ENCODE peak calls at places on chromosomes 2 and 18, in five cellular contexts. M, A, E, F and B are unnamed samples.

GRCh38 chr2:24438106-24438505 is 52.9 kb upstream of the NCOA1 start:
- DNase-seq in M (no peak), A (no peak), E (no peak), F (no peak), B (no peak)

GRCh38 chr2:168639024-168639423 is 163.4 kb upstream of the NOSTRIN start:
- DNase-seq in M (no peak), A (no peak), E (no peak), F (no peak), B (no peak)

GRCh38 chr18:41939326-41939725 is 15.7 kb upstream of the PIK3C3 start:
- DNase-seq in M (no peak), A (no peak), E (no peak), F (no peak), B (no peak)

GRCh38 chr2:237208373-237209045 is 122.8 kb downstream of the COPS8 start:
- DNase-seq in M (no peak), A (no peak), E (no peak), F (no peak), B (no peak)

GRCh38 chr2:10935953-10936942 is 24.5 kb downstream of the KCNF1 start:
- DNase-seq in M (no peak), A (no peak), E (no peak), F (no peak), B (no peak)

GRCh38 chr18:9055185-9055584 is 47.3 kb upstream of the NDUFV2 start:
- DNase-seq in M (no peak), A (no peak), E (no peak), F (no peak), B (no peak)

GRCh38 chr2:39118786-39119499 is 1.9 kb downstream of the SOS1 start:
- DNase-seq in M (no peak), A (no peak), E (no peak), F (no peak), B (no peak)

GRCh38 chr2:73254343-73255006 is 20.4 kb downstream of the CCT7 start:
- DNase-seq in M (no peak), A (peak; percentile 9), E (no peak), F (no peak), B (no peak)

GRCh38 chr2:161992526-161992925 is 81.5 kb downstream of the DPP4 start:
- DNase-seq in M (no peak), A (no peak), E (no peak), F (no peak), B (no peak)

GRCh38 chr2:609520-610280 is 67.5 kb downstream of the TMEM18 start:
- DNase-seq in M (no peak), A (no peak), E (no peak), F (no peak), B (no peak)

GRCh38 chr2:230614913-230615332 is 97.7 kb upstream of the CAB39 start:
- DNase-seq in M (no peak), A (no peak), E (no peak), F (no peak), B (no peak)

GRCh38 chr2:119638246-119638645 is 40.8 kb upstream of the TMEM177 start:
- DNase-seq in M (no peak), A (no peak), E (no peak), F (no peak), B (no peak)

GRCh38 chr2:64637931-64638330 is 15.8 kb downstream of the SERTAD2 start:
- DNase-seq in M (no peak), A (no peak), E (no peak), F (no peak), B (no peak)

GRCh38 chr2:2586068-2586776 is 255.1 kb upstream of the MYT1L start:
- DNase-seq in M (no peak), A (no peak), E (no peak), F (no peak), B (no peak)

GRCh38 chr2:130896813-130897212 is 60.1 kb downstream of the ARHGEF4 start:
- DNase-seq in M (no peak), A (no peak), E (no peak), F (no peak), B (no peak)

GRCh38 chr2:1887915-1888314 is 143.6 kb upstream of the PXDN start:
- DNase-seq in M (no peak), A (no peak), E (no peak), F (no peak), B (no peak)

DNA sequence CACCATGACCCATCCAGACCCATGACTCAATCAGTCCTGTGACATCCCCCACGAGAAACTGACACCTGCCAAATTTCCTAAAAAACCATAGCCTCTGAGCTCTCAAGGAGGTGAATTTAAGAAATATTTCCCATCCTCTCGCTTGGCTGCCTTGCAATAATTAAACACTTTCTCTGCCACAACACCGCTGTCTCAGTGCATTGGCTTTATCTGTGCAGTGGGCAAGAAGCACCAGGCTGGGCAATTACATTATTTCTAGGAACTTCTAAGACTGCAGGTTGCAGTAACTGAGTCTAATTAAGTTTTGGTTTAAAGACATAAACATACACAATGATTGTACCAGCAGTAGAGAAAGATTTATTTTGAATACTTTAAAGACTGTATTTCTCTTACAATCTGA is 22.0 kb upstream of the RTTN start:
- DNase-seq in M (no peak), A (no peak), E (no peak), F (no peak), B (no peak)
- TF ChIP-seq CTCF in M (no peak), A (no peak), E (no peak), F (no peak), B (no peak)

GRCh38 chr2:55180374-55180773 is 51.7 kb downstream of the CLHC1 start:
- DNase-seq in M (no peak), A (no peak), E (no peak), F (no peak), B (no peak)

GRCh38 chr2:55176094-55176415 is 56.0 kb downstream of the CLHC1 start:
- DNase-seq in M (no peak), A (no peak), E (no peak), F (no peak), B (no peak)

GRCh38 chr2:55173422-55174020 is 58.6 kb downstream of the CLHC1 start:
- DNase-seq in M (no peak), A (no peak), E (no peak), F (no peak), B (no peak)

GRCh38 chr2:55169915-55170314 is 62.2 kb downstream of the CLHC1 start:
- DNase-seq in M (no peak), A (no peak), E (no peak), F (no peak), B (no peak)

DNA sequence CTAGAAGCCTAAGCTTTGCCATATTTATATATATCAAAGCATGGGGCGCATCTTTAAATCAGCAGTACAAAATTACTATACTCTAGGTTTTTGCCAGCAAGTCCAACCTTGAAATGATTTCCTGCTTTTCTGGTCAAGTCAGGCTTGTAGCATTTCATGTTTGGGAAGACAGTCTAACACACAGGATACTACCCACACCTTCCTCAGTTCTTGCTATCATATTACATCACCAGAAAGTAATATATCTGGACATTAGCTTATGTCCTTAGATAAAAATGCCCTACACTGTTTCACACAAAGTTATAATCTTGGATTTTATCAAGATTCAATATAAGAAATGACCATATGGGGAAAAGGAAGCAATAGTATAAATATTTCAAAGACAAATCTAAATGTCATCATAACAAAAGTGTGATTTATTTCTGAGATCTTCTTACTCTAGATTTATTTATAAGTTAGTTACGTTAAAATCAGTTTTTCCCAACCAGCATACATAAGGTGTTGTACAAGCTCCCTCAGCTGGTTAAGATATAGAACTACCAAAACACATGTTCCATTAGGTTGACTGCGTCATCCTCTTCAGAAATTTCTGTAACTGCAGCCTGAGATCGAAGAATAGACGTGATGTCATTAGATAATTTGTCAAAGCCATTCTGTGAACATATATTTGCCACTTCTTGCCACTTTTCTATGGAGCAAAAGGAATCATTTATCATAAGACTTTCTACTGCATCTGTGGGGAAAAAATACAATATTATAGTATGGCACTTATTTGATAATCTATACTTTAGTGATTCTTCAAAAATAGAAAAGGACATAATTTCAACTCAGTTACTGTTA is 56.6 kb downstream of the CLHC1 start:
- DNase-seq in M (no peak), A (no peak), E (no peak), F (no peak), B (no peak)
- TF ChIP-seq CTCF in M (peak; percentile 53), A (peak; percentile 62), E (peak; percentile 41), F (no peak), B (peak; percentile 54)

GRCh38 chr2:138499684-138500083 is 1.9 kb upstream of the SPOPL start:
- DNase-seq in M (no peak), A (no peak), E (no peak), F (no peak), B (no peak)

GRCh38 chr2:138503087-138503442 is 1.5 kb downstream of the SPOPL start:
- DNase-seq in M (no peak), A (no peak), E (no peak), F (no peak), B (no peak)

GRCh38 chr2:138500592-138501426 is 761 bp upstream of the SPOPL start:
- DNase-seq in M (peak; percentile 27), A (no peak), E (no peak), F (peak; percentile 35), B (peak; percentile 33)

GRCh38 chr2:138502253-138503086 is 900 bp downstream of the SPOPL start:
- DNase-seq in M (no peak), A (no peak), E (no peak), F (no peak), B (no peak)

GRCh38 chr2:138501427-138502252 is at the start of gene SPOPL:
- DNase-seq in M (peak; percentile 94), A (peak; percentile 97), E (peak; percentile 83), F (peak; percentile 95), B (peak; percentile 94)
- TF ChIP-seq CTCF in M (no peak), A (peak; percentile 36), E (peak; percentile 26), F (peak; percentile 36), B (peak; percentile 53)

GRCh38 chr2:208062113-208062512 is 36.8 kb upstream of the PLEKHM3 start:
- DNase-seq in M (no peak), A (no peak), E (no peak), F (no peak), B (no peak)
- TF ChIP-seq CTCF in M (peak; percentile 23), A (peak; percentile 26), E (no peak), F (no peak), B (peak; percentile 31)

GRCh38 chr2:31440764-31441163 is 26.2 kb upstream of the XDH start:
- DNase-seq in M (no peak), A (no peak), E (no peak), F (no peak), B (no peak)

GRCh38 chr2:31433541-31433940 is 19.0 kb upstream of the XDH start:
- DNase-seq in M (no peak), A (no peak), E (no peak), F (no peak), B (no peak)

GRCh38 chr2:31430439-31431165 is 16.1 kb upstream of the XDH start:
- DNase-seq in M (no peak), A (no peak), E (no peak), F (no peak), B (no peak)

GRCh38 chr2:31429759-31430438 is 15.4 kb upstream of the XDH start:
- DNase-seq in M (no peak), A (no peak), E (no peak), F (no peak), B (no peak)

DNA sequence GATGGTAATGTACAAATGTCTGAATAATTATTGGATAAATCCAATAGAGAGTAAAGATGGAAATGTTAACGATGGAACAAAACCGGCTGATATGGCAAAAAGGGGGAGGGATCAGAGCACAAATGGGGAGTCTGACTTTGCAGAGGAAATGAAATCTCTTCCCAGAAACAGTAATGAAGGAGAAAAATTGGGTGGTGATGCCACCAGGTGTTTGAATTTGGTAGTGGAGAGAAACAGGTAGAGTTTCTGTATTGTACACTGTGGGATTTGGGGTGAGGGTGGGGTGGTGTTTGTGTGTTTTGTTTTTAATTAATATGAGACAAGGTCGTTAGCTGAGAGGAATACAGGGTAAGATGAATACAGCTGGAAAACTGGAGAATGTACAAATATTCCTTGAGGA is 20.4 kb upstream of the XDH start:
- DNase-seq in M (no peak), A (no peak), E (no peak), F (no peak), B (no peak)
- TF ChIP-seq CTCF in M (no peak), A (no peak), E (no peak), F (no peak), B (no peak)